ENCODE peak calls at places on chromosomes 2 and 18, in four cellular contexts. P is K562, W is GM12891, L is GM12878. S is an unnamed sample.

GRCh38 chr18:27713037-27713726 is 463.7 kb downstream of the CDH2 start:
- DNase-seq in P (no peak), W (no peak), L (no peak), S (no peak)

GRCh38 chr2:104909317-104909716 is 55.4 kb downstream of the POU3F3 start:
- DNase-seq in P (no peak), W (no peak), L (no peak), S (no peak)

GRCh38 chr18:54822872-54823845 is 5.1 kb upstream of the RAB27B start:
- DNase-seq in P (no peak), W (no peak), L (no peak), S (no peak)

GRCh38 chr2:205405752-205406151 is 276.5 kb upstream of the NRP2 start:
- DNase-seq in P (no peak), W (no peak), L (no peak), S (no peak)

GRCh38 chr2:152406119-152406835 is 71.3 kb downstream of the FMNL2 start:
- DNase-seq in P (no peak), W (no peak), L (no peak), S (no peak)

GRCh38 chr2:203682688-203683130 is 23.7 kb upstream of the CD28 start:
- DNase-seq in P (no peak), W (no peak), L (no peak), S (peak)

GRCh38 chr18:58345064-58345463 is 283.8 kb downstream of the ALPK2 start:
- DNase-seq in P (no peak), W (no peak), L (no peak), S (no peak)

GRCh38 chr18:10588975-10589374 is 63.1 kb downstream of the NAPG start:
- DNase-seq in P (peak), W (no peak), L (no peak), S (no peak)

GRCh38 chr2:240212425-240213225 is 72.2 kb upstream of the OTOS start:
- DNase-seq in P (no peak), W (no peak), L (no peak), S (no peak)
- TF ChIP-seq SPI1 in P (no peak), W (no peak), L (no peak), S (no peak)

GRCh38 chr2:86225581-86225980 is 26.3 kb downstream of the MRPL35 start:
- DNase-seq in P (no peak), W (peak), L (peak), S (peak)

GRCh38 chr2:86223098-86223681 is 23.9 kb downstream of the MRPL35 start:
- DNase-seq in P (no peak), W (no peak), L (no peak), S (peak)

GRCh38 chr2:86224645-86225355 is 25.5 kb downstream of the MRPL35 start:
- DNase-seq in P (no peak), W (no peak), L (no peak), S (no peak)

GRCh38 chr2:86226069-86226468 is 26.8 kb downstream of the MRPL35 start:
- DNase-seq in P (no peak), W (no peak), L (no peak), S (peak)

GRCh38 chr2:86223682-86224560 is 24.7 kb downstream of the MRPL35 start:
- DNase-seq in P (no peak), W (no peak), L (no peak), S (no peak)
- TF ChIP-seq SPI1 in P (no peak), W (no peak), L (no peak), S (no peak)

GRCh38 chr2:177201919-177202346 is 10.7 kb upstream of the HNRNPA3 start:
- DNase-seq in P (no peak), W (no peak), L (no peak), S (no peak)
- TF ChIP-seq SPI1 in P (no peak), W (no peak), L (no peak), S (no peak)

GRCh38 chr2:118881490-118882129 is 34.2 kb upstream of the EN1 start:
- DNase-seq in P (peak), W (no peak), L (no peak), S (peak)
- TF ChIP-seq SPI1 in P (no peak), W (no peak), L (no peak), S (no peak)

DNA sequence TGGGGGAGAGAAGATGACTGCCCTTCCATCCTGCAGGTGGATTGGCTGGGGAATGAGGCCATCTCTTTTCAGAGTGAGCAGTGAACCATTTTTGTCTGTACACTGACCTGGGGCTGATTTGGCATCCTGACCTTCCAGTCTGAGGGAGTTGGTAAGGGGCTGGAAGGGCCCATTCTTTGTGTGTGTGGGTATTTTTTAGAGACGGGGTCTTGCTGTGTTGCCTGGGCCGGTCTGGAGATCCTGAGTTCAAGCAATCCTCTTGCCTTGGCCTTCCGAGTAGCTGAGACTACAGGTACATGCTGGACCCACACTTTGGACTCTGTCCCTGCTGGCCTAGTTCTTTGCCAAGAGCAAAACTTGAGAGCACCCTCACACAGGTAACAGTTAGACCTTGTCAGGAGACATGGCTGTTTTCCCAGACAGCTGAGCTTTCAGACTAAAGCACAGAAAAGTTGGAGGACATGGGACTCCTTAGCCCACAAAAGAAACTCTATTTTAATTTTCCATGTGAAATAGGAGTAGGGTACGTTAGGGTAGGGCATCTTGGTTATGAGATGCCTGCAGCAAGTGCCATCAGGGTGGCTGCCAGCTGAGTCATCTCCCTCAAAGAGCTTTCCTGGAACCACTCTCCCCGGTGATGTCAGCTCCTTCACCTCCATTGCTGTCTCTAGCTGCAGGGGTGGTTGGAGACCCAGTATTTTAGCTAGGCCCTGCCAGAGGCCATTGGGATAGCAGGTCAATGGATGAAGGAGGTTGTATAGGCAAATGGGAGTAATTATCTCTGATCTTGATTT is 60.7 kb downstream of the DGKD start:
- DNase-seq in P (no peak), W (no peak), L (no peak), S (no peak)
- TF ChIP-seq SPI1 in P (no peak), W (no peak), L (no peak), S (no peak)

GRCh38 chr2:172101008-172101706 is 1.5 kb downstream of the DLX2 start:
- DNase-seq in P (no peak), W (no peak), L (no peak), S (no peak)

GRCh38 chr2:172101707-172102158 is 967 bp downstream of the DLX2 start:
- DNase-seq in P (no peak), W (no peak), L (no peak), S (no peak)

GRCh38 chr2:172098650-172099471 is 3.8 kb downstream of the DLX2 start:
- DNase-seq in P (peak), W (no peak), L (no peak), S (no peak)

GRCh38 chr2:172099472-172100079 is 3.1 kb downstream of the DLX2 start:
- DNase-seq in P (no peak), W (no peak), L (no peak), S (no peak)

DNA sequence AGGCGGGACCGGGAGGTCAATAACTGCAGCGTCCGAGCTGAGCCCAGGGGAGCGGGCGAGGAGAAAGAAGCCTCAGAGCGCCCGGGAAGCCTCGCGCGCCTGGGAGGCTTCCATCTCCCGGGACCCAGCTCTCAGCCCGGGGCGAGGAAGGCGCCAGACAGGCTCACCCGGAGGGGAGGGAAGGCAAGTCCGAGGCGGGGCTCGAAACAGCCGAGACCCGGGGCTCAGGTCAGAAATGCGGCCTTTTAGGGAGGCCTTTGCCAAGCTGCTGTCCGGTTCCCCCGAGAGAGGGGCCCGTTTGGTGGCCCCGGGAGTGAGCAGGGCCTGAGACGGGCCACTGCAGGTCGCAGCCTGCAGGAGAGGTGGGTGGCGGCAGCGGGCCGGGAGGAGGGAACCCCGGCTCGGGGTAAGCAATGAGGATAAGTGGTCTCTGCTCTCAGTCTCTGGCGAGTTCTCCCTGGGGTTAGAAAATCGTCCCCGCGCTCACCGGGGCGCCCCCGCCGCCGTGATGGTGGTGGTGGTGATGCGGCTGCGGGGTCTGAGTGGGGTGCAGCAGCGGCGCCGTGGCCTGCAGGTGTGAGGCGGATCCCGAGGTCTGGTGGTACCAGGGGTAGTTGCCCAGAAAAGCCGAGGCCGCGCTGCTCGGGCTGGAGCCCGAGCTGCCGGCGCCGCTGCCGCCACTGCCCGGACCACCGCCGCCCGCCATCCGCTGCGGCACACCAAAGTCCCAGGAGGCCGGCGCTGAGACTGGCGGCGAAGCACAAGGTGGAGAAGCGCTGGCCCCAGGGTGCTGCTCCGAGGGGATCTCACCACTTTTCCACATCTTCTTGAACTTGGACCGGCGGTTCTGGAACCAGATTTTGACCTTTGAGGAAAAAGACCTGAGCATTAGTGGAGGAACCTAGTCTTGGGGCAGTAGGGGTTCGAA is 2.4 kb downstream of the DLX2 start:
- DNase-seq in P (no peak), W (no peak), L (no peak), S (no peak)
- TF ChIP-seq SPI1 in P (no peak), W (no peak), L (no peak), S (no peak)

GRCh38 chr18:49016648-49017539 is 66.1 kb upstream of the SMAD7 start:
- DNase-seq in P (peak), W (peak), L (no peak), S (no peak)
- TF ChIP-seq SPI1 in P (no peak), W (no peak), L (no peak), S (no peak)

GRCh38 chr2:9407363-9407811 is 15.9 kb downstream of the ITGB1BP1 start:
- DNase-seq in P (no peak), W (no peak), L (no peak), S (no peak)

GRCh38 chr2:9406529-9407362 is 16.6 kb downstream of the ITGB1BP1 start:
- DNase-seq in P (no peak), W (no peak), L (no peak), S (no peak)

GRCh38 chr2:9412756-9413155 is 10.6 kb downstream of the ITGB1BP1 start:
- DNase-seq in P (no peak), W (no peak), L (no peak), S (no peak)

GRCh38 chr2:9408641-9409151 is 14.6 kb downstream of the ITGB1BP1 start:
- DNase-seq in P (no peak), W (no peak), L (no peak), S (no peak)

GRCh38 chr2:9410108-9410507 is 13.2 kb downstream of the ITGB1BP1 start:
- DNase-seq in P (no peak), W (no peak), L (no peak), S (no peak)
- TF ChIP-seq SPI1 in P (no peak), W (peak), L (no peak), S (no peak)

DNA sequence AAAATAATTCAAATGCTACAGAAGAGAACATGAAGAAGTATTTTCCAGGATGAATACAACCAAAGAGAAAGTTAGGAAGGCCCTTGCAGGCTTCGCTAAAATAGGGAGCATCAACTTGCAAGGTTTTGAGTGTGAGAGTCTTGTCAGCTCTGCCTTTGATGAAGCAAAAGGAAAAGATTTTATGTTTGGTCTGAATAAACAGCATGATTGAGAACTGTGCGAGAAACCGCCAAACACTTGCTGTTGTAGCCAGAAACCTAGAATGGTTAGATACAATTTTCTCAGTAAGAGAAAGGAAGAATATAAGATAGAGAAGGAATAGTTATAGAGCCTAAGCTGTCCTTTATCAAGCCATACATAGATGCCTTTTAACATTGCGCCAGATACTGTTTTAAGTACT is 163.6 kb downstream of the L3MBTL4 start:
- DNase-seq in P (no peak), W (no peak), L (no peak), S (no peak)
- TF ChIP-seq SPI1 in P (no peak), W (no peak), L (no peak), S (no peak)

S was measured in HL-60.